ENCODE peak calls at places on chromosomes 12 and 14, in nine cellular contexts. W is tibial artery, E is neural progenitor cell, C is dorsolateral prefrontal cortex, T is neural crest cell, Q is GM10248, X is kidney epithelial cell, F is Peyer's patch, R is astrocyte of the spinal cord. S is an unnamed sample.
A peak's percentile ranks its signal among the peaks of the same experiment; 100 is the strongest.

GRCh38 chr12:94458882-94459772 is 540 bp downstream of the CEP83 start:
- DNase-seq in X (no peak), Q (peak; percentile 17), F (no peak), E (no peak), W (no peak), C (no peak), T (no peak), R (peak; percentile 60), S (peak; percentile 27)

GRCh38 chr14:77889971-77890442 is 90.1 kb downstream of the ADCK1 start:
- DNase-seq in C (no peak), T (no peak), E (no peak), F (no peak), R (peak; percentile 84), Q (no peak), W (no peak), X (peak; percentile 9), S (peak; percentile 84)

GRCh38 chr12:538731-539539 is 79.2 kb downstream of the B4GALNT3 start:
- DNase-seq in F (peak; percentile 82), X (no peak), R (peak; percentile 54), C (no peak), T (no peak), E (no peak), Q (no peak), W (no peak), S (peak; percentile 67)

GRCh38 chr12:121295746-121296617 is 527 bp downstream of the CAMKK2 start:
- DNase-seq in E (peak; percentile 56), R (peak; percentile 3), X (no peak), Q (peak; percentile 43), C (no peak), T (peak; percentile 16), W (no peak), F (peak; percentile 82), S (no peak)

GRCh38 chr14:94372021-94372605 is 16.3 kb downstream of the SERPINA1 start:
- DNase-seq in W (no peak), T (no peak), X (no peak), Q (no peak), F (peak; percentile 25), E (peak; percentile 47), R (no peak), C (no peak), S (no peak)

GRCh38 chr12:25187781-25188180 is 7.2 kb downstream of the DNAI7 start:
- DNase-seq in R (peak; percentile 95), C (no peak), T (no peak), W (no peak), X (peak; percentile 67), Q (no peak), F (no peak), E (no peak), S (peak; percentile 87)

GRCh38 chr14:68860771-68861170 is 67.9 kb upstream of the ZFP36L1 start:
- DNase-seq in E (no peak), Q (no peak), F (no peak), X (no peak), R (no peak), W (no peak), T (no peak), C (no peak), S (no peak)

GRCh38 chr14:59919582-59920377 is at the start of gene LRRC9:
- DNase-seq in F (peak; percentile 72), Q (peak; percentile 17), X (no peak), W (no peak), T (peak; percentile 73), E (peak; percentile 97), R (peak; percentile 37), C (no peak), S (no peak)

GRCh38 chr12:50458606-50459005 is 46.2 kb upstream of the DIP2B start:
- DNase-seq in C (no peak), W (no peak), Q (no peak), T (no peak), X (peak; percentile 4), E (no peak), R (peak; percentile 10), F (no peak), S (no peak)

GRCh38 chr12:108386704-108387360 is 47.7 kb upstream of the CMKLR1 start:
- DNase-seq in F (no peak), Q (no peak), E (no peak), W (no peak), X (no peak), T (no peak), C (no peak), R (no peak), S (no peak)

GRCh38 chr14:42804146-42804545 is 1197.5 kb downstream of the LRFN5 start:
- DNase-seq in R (no peak), F (no peak), T (no peak), Q (no peak), X (no peak), C (no peak), W (no peak), E (no peak), S (no peak)

GRCh38 chr14:87156878-87157277 is 836.1 kb downstream of the GALC start:
- DNase-seq in F (no peak), T (no peak), Q (no peak), R (no peak), W (no peak), E (no peak), X (no peak), C (no peak), S (no peak)

GRCh38 chr12:49121047-49121696 is 10.0 kb downstream of the TUBA1B start:
- DNase-seq in C (peak; percentile 62), F (peak; percentile 75), T (peak; percentile 33), E (peak; percentile 71), R (peak; percentile 58), Q (peak; percentile 23), W (no peak), X (no peak), S (peak; percentile 41)

GRCh38 chr12:29216797-29217583 is 67.9 kb downstream of the FAR2 start:
- DNase-seq in F (no peak), W (no peak), T (no peak), Q (no peak), X (no peak), R (peak; percentile 20), C (no peak), E (no peak), S (no peak)

GRCh38 chr12:116140559-116140958 is 136.9 kb downstream of the MED13L start:
- DNase-seq in W (no peak), F (no peak), Q (no peak), X (no peak), R (no peak), T (no peak), C (no peak), E (no peak), S (no peak)

GRCh38 chr12:119868992-119869391 is 8.1 kb downstream of the CIT start:
- DNase-seq in C (no peak), E (no peak), Q (no peak), F (no peak), R (peak; percentile 15), W (no peak), X (no peak), T (no peak), S (no peak)

GRCh38 chr12:130014485-130014807 is 110.6 kb upstream of the TMEM132D start:
- DNase-seq in C (peak; percentile 60), E (peak; percentile 63), F (no peak), T (no peak), Q (no peak), R (no peak), W (no peak), X (no peak), S (no peak)

GRCh38 chr14:33908540-33909223 is 42.2 kb downstream of the EGLN3 start:
- DNase-seq in F (no peak), X (no peak), C (no peak), E (no peak), T (no peak), W (no peak), Q (no peak), R (no peak), S (no peak)
- TF ChIP-seq CTCF in F (no peak), X (peak; percentile 47), C (no peak), E (no peak), T (no peak), W (no peak), Q (no peak), R (no peak), S (no peak)

DNA sequence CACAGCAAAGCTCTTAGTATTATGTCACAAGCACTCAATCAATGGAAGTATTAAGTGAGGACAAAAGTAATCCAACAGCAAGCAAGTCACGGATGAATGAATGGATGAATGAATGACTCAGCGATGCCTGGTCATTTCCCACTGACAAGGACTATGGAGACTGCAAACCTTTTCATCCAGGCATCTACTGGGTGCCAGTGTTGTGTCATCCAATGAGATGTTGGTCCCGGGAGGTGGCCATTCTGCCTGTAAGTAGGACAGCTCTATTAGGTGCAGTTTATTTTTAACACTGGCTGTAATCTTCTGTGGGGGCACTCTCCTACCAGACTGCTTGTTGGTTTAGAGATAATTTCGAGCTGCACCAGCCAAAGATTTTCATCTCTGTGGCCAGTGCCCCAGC is 39.4 kb downstream of the STAB2 start:
- DNase-seq in W (peak; percentile 80), T (no peak), X (peak; percentile 59), R (peak; percentile 49), Q (no peak), E (peak; percentile 62), C (peak; percentile 49), F (peak; percentile 71), S (no peak)
- TF ChIP-seq CTCF in W (peak; percentile 46), T (peak; percentile 43), X (peak; percentile 54), R (peak; percentile 33), Q (no peak), E (peak; percentile 41), C (no peak), F (peak; percentile 25), S (no peak)

DNA sequence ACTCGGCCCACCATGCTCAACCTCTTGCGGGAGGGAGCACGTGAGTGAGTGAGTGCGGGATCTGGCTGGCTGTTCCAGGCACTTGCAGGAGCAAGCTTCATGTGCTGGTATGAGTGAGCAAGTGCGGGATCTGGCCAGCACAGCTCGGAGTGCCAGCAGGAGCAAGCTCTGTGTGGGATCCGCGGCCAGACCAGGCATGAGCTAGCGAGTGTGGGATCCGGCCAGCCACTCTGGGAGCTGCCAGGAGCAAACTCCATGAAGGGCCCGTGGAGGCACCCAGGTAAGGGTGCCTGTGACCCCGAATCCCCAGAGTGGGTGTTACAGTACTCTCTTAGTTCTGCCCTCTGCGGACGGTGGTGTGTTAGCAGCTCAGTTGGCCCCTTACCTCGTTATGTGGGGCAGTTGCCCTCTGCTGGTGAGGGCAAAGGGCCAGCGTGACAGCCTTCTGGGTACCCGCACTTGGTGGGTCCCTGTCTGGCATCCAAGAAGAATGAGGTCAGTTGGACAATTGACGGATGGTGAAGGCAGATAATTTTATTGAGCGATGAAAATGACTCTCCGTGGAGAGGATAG is 38.3 kb downstream of the RAD51B start:
- DNase-seq in X (no peak), E (no peak), W (no peak), C (no peak), T (no peak), R (no peak), F (no peak), Q (no peak), S (no peak)
- TF ChIP-seq CTCF in X (no peak), E (no peak), W (no peak), C (no peak), T (no peak), R (no peak), F (no peak), Q (no peak), S (no peak)

DNA sequence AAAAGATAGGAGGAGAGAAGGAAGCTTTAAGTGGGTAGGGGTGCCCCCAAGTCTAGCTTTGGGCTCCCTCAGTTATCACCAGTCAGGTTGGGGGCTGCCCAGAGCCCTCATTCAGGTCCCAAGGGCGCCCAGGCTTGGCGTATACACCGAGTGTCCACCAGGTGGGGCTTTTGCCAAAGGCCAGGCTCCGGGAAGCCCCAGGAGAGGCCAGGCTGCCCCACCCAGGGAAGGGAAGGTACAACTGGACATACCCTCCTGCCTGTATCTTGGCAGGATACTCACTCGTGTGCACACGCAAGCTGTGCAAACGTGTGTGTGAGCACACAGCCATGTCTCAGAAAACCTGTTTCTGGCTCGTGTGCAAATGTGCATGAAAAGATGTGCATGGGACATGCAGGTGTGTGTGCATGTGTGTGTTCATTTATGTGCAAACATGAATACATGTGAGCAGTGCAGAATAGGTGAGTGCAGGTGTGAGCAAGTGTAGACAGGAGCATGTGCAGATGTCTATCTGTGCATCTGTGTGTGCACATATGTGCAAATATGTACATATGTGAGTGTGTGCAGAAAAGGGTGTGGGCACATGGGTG is 103.9 kb upstream of the MYL2 start:
- DNase-seq in X (no peak), T (peak; percentile 70), Q (peak; percentile 78), W (no peak), R (peak; percentile 6), C (peak; percentile 30), E (peak; percentile 87), F (peak; percentile 59), S (peak; percentile 26)
- TF ChIP-seq CTCF in X (peak; percentile 74), T (peak; percentile 91), Q (peak; percentile 72), W (peak; percentile 28), R (peak; percentile 77), C (peak; percentile 71), E (peak; percentile 88), F (peak; percentile 48), S (peak; percentile 86)